ENCODE peak calls at places on chromosome 13, in seven cellular contexts. N, V, U, T, H, J and C are unnamed samples.
A peak's percentile ranks its signal among the peaks of the same experiment; 100 is the strongest.

GRCh38 chr13:72341904-72342303 is 385.5 kb downstream of the MZT1 start:
- DNase-seq in J (no peak), V (peak; percentile 15), U (no peak), H (no peak), N (no peak), T (no peak), C (no peak)

GRCh38 chr13:28532226-28533048 is 37.5 kb upstream of the FLT1 start:
- DNase-seq in H (peak; percentile 73), T (no peak), V (no peak), U (no peak), N (peak; percentile 23), J (no peak), C (no peak)

GRCh38 chr13:20340759-20341161 is 108.6 kb upstream of the GJB6 start:
- DNase-seq in N (peak; percentile 20), V (peak; percentile 76), J (peak; percentile 3), U (no peak), H (peak; percentile 82), T (no peak), C (no peak)

GRCh38 chr13:90696656-90697055 is 650.8 kb upstream of the MIR17HG start:
- DNase-seq in J (no peak), H (no peak), T (no peak), N (peak; percentile 34), V (no peak), U (no peak), C (peak; percentile 51)

GRCh38 chr13:94228781-94229180 is 250.7 kb downstream of the DCT start:
- DNase-seq in V (no peak), N (no peak), U (no peak), J (peak; percentile 5), T (no peak), H (no peak), C (peak; percentile 14)

GRCh38 chr13:19713186-19713965 is 69.4 kb downstream of the PSPC1 start:
- DNase-seq in J (peak; percentile 3), T (no peak), H (no peak), U (no peak), N (peak; percentile 86), V (peak; percentile 50), C (peak; percentile 81)

GRCh38 chr13:102317593-102317992 is 84.3 kb downstream of the FGF14 start:
- DNase-seq in T (no peak), N (peak; percentile 63), U (no peak), V (no peak), H (peak; percentile 67), J (no peak), C (peak; percentile 5)

GRCh38 chr13:27952931-27953670 is 16.0 kb downstream of the CDX2 start:
- DNase-seq in T (no peak), U (no peak), V (peak; percentile 79), H (no peak), N (no peak), J (no peak), C (no peak)

GRCh38 chr13:40480012-40480914 is 186.2 kb downstream of the FOXO1 start:
- DNase-seq in V (no peak), H (no peak), U (no peak), J (no peak), T (no peak), N (no peak), C (no peak)

GRCh38 chr13:22740264-22740663 is 440.5 kb upstream of the SGCG start:
- DNase-seq in V (peak; percentile 42), H (no peak), N (no peak), T (no peak), J (no peak), U (no peak), C (no peak)

GRCh38 chr13:93318538-93318937 is 91.9 kb downstream of the GPC6 start:
- DNase-seq in J (no peak), H (no peak), U (no peak), N (peak; percentile 52), T (peak; percentile 18), V (peak; percentile 65), C (no peak)

GRCh38 chr13:29922281-29922821 is 71.9 kb upstream of the UBL3 start:
- DNase-seq in U (no peak), J (no peak), H (no peak), N (peak; percentile 29), T (no peak), V (peak; percentile 65), C (peak; percentile 79)

GRCh38 chr13:29923554-29924481 is 73.4 kb upstream of the UBL3 start:
- DNase-seq in J (peak; percentile 96), V (peak; percentile 68), T (no peak), N (peak; percentile 96), U (peak; percentile 87), H (peak; percentile 91), C (peak; percentile 99)

GRCh38 chr13:29924482-29924884 is 74.1 kb upstream of the UBL3 start:
- DNase-seq in H (no peak), V (no peak), T (no peak), N (peak; percentile 75), J (peak; percentile 29), U (peak; percentile 35), C (peak; percentile 79)

GRCh38 chr13:29921542-29921941 is 71.1 kb upstream of the UBL3 start:
- DNase-seq in T (no peak), U (no peak), N (no peak), J (no peak), H (no peak), V (no peak), C (no peak)

GRCh38 chr13:29922896-29923295 is 72.5 kb upstream of the UBL3 start:
- DNase-seq in N (peak; percentile 60), V (no peak), H (no peak), J (no peak), T (no peak), U (no peak), C (peak; percentile 82)
- TF ChIP-seq CTCF in N (no peak), V (no peak), H (no peak), J (no peak), T (no peak), U (no peak), C (no peak)

GRCh38 chr13:61148211-61148610 is 267.4 kb downstream of the PCDH20 start:
- DNase-seq in V (no peak), T (no peak), U (no peak), N (no peak), J (no peak), H (no peak), C (no peak)

GRCh38 chr13:61146571-61146970 is 269.1 kb downstream of the PCDH20 start:
- DNase-seq in V (no peak), H (no peak), N (no peak), J (no peak), T (no peak), U (no peak), C (no peak)

GRCh38 chr13:61144301-61144700 is 271.3 kb downstream of the PCDH20 start:
- DNase-seq in J (no peak), N (no peak), T (no peak), V (no peak), U (no peak), H (no peak), C (no peak)

GRCh38 chr13:61144834-61145593 is 270.6 kb downstream of the PCDH20 start:
- DNase-seq in U (no peak), T (no peak), V (no peak), N (no peak), H (no peak), J (no peak), C (no peak)

DNA sequence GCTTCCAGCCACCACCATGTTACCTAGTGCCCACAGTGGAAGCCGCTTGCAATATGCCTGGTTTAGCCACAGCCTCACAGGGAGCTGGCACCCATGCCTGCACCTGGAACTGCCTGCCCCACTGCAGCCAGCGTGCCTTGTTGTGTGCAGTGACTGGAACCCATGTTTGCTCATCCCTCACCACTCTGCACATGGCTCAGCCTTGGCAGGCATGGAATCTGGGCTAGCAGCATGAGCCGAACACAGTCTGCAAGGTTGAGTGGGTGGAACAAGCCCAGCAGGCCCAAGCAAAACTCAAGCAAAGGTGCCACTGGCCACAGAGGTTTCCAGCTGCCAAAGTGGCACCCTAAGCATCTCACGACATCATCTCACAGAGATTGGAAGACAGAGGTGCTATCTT is 269.5 kb downstream of the PCDH20 start:
- DNase-seq in U (no peak), N (no peak), H (no peak), V (no peak), T (no peak), J (no peak), C (no peak)
- H3K4me3 ChIP-seq in U (no peak overlapping the region), N (no peak overlapping the region), H (no peak overlapping the region), V (no peak overlapping the region), T (no peak overlapping the region), J (no peak overlapping the region), C (no peak overlapping the region)

GRCh38 chr13:26017932-26018690 is 33.7 kb downstream of the SHISA2 start:
- DNase-seq in J (no peak), N (peak; percentile 24), T (no peak), H (no peak), V (no peak), U (no peak), C (no peak)

GRCh38 chr13:26019241-26019640 is 32.6 kb downstream of the SHISA2 start:
- DNase-seq in U (no peak), H (no peak), T (no peak), V (no peak), N (no peak), J (no peak), C (no peak)

GRCh38 chr13:26020536-26021290 is 31.1 kb downstream of the SHISA2 start:
- DNase-seq in V (no peak), N (no peak), H (no peak), U (no peak), J (no peak), T (no peak), C (no peak)

GRCh38 chr13:26021516-26021915 is 30.3 kb downstream of the SHISA2 start:
- DNase-seq in U (no peak), T (no peak), V (no peak), H (no peak), N (no peak), J (no peak), C (no peak)

DNA sequence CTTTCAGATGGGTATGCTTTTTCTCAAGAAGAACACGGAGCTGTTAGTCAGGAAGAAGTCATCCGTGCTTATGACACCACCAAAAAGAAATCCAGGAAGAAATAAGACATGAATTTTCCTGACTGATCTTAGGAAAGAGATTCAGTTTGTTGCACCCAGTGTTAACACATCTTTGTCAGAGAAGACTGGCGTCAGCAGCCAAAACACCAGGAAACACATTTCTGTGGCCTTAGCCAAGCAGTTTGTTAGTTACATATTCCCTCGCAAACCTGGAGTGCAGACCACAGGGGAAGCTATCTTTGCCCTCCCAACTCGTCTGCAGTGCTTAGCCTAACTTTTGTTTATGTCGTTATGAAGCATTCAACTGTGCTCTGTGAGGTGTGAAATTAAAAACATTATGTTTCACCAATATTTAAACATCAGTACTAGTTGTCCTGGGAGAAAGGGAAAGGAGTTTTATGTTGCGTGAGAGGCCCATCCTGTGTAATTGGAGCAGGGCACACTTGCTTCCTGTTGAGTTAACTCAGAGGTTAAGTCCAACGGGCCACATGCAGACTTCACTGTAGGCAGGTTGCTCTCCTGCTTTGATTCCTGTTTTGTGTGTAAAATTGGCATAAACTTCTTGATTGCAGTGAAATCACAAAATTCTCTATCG is 31.8 kb downstream of the SHISA2 start:
- DNase-seq in H (no peak), U (no peak), T (no peak), N (peak; percentile 87), J (peak; percentile 61), V (peak; percentile 58), C (peak; percentile 87)
- TF ChIP-seq CTCF in H (no peak), U (no peak), T (no peak), N (no peak), J (no peak), V (no peak), C (no peak)

DNA sequence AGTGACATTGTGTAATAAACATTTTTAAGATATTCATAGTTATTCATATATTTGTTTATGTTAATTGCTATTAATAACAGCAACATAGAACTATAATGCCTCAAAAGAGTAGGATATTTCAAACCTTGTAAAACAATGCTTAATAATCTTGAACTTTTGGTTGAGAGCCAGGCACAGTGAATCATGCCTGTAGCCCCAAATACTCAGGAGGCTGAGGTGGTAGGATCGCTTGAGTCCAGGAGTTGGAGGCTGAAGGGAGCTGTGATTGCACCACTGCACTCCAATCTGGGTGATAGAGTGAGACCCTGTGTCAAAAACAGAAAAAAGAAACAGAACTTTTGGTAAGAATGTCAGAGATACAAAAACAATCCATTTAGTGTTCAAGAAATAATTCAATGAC is 213.9 kb upstream of the SLITRK1 start:
- DNase-seq in V (no peak), J (no peak), U (no peak), H (no peak), T (no peak), N (peak; percentile 42), C (no peak)
- H3K4me3 ChIP-seq in V (no peak overlapping the region), J (no peak overlapping the region), U (no peak overlapping the region), H (no peak overlapping the region), T (no peak overlapping the region), N (no peak overlapping the region), C (no peak overlapping the region)